ENCODE peak calls at places on chromosomes 1 and 21, in five cellular contexts. F is right lobe of liver, U is stomach, V is ovary, P is Peyer's patch. G is an unnamed sample.

GRCh38 chr1:244052728-244053312 is 1.7 kb downstream of the ZBTB18 start:
- DNase-seq in F (no peak), U (no peak), V (no peak), P (no peak), G (no peak)

GRCh38 chr1:91697322-91698260 is 188.4 kb downstream of the TGFBR3 start:
- DNase-seq in F (no peak), U (no peak), V (no peak), P (no peak), G (no peak)

GRCh38 chr1:6488602-6489382 is 2.7 kb downstream of the PLEKHG5 start:
- DNase-seq in F (no peak), U (peak; percentile 44), V (no peak), P (no peak), G (no peak)

GRCh38 chr1:88678405-88678804 is 5.7 kb upstream of the PKN2 start:
- DNase-seq in F (no peak), U (no peak), V (no peak), P (no peak), G (no peak)

GRCh38 chr1:201468501-201468843 is 516 bp downstream of the PHLDA3 start:
- DNase-seq in F (no peak), U (peak; percentile 44), V (peak; percentile 46), P (no peak), G (no peak)

GRCh38 chr1:16236495-16237342 is at the start of gene CPLANE2:
- DNase-seq in F (peak; percentile 97), U (peak; percentile 98), V (peak; percentile 95), P (peak; percentile 97), G (peak; percentile 97)

GRCh38 chr1:168974611-168975010 is 131.9 kb upstream of the ATP1B1 start:
- DNase-seq in F (no peak), U (no peak), V (no peak), P (no peak), G (no peak)

GRCh38 chr1:239826209-239826608 is 265.5 kb upstream of the FMN2 start:
- DNase-seq in F (no peak), U (no peak), V (no peak), P (no peak), G (no peak)

GRCh38 chr1:17774452-17774851 is 19.3 kb downstream of the ACTL8 start:
- DNase-seq in F (no peak), U (no peak), V (no peak), P (no peak), G (no peak)

GRCh38 chr1:56068908-56069307 is 510.5 kb downstream of the PLPP3 start:
- DNase-seq in F (no peak), U (no peak), V (no peak), P (no peak), G (no peak)

GRCh38 chr1:147545133-147545532 is 3.8 kb downstream of the BCL9 start:
- DNase-seq in F (no peak), U (peak; percentile 60), V (no peak), P (peak; percentile 45), G (no peak)

GRCh38 chr21:42201615-42202161 is 17.3 kb upstream of the ABCG1 start:
- DNase-seq in F (no peak), U (no peak), V (no peak), P (no peak), G (no peak)

GRCh38 chr1:196660272-196660671 is 8.4 kb downstream of the CFH start:
- DNase-seq in F (no peak), U (no peak), V (no peak), P (no peak), G (no peak)

GRCh38 chr1:10865518-10866313 is 69.3 kb upstream of the CASZ1 start:
- DNase-seq in F (no peak), U (no peak), V (no peak), P (no peak), G (no peak)

GRCh38 chr21:42438316-42439205 is 34.9 kb downstream of the UBASH3A start:
- DNase-seq in F (no peak), U (no peak), V (no peak), P (no peak), G (no peak)

GRCh38 chr1:63812071-63812700 is 38.4 kb downstream of the ROR1 start:
- DNase-seq in F (no peak), U (no peak), V (no peak), P (no peak), G (no peak)

GRCh38 chr1:5905431-5905830 is 86.8 kb downstream of the NPHP4 start:
- DNase-seq in F (peak; percentile 35), U (no peak), V (no peak), P (no peak), G (peak; percentile 67)

GRCh38 chr1:104466068-104466467 is 716.4 kb downstream of the AMY1C start:
- DNase-seq in F (no peak), U (no peak), V (no peak), P (no peak), G (no peak)

GRCh38 chr1:84598846-84599741 is 24.9 kb upstream of the CTBS start:
- DNase-seq in F (no peak), U (no peak), V (no peak), P (no peak), G (no peak)

GRCh38 chr1:115118596-115118995 is 29.3 kb upstream of the TSPAN2 start:
- DNase-seq in F (no peak), U (no peak), V (no peak), P (no peak), G (no peak)

GRCh38 chr1:17021896-17022295 is 10.2 kb upstream of the ATP13A2 start:
- DNase-seq in F (peak; percentile 31), U (no peak), V (no peak), P (peak; percentile 20), G (no peak)

GRCh38 chr1:24556414-24556795 is 518 bp downstream of the NCMAP start:
- DNase-seq in F (no peak), U (no peak), V (no peak), P (no peak), G (no peak)

GRCh38 chr1:8661185-8662110 is 156.0 kb downstream of the RERE start:
- DNase-seq in F (no peak), U (no peak), V (peak; percentile 65), P (no peak), G (no peak)

GRCh38 chr1:185157599-185158469 is 867 bp downstream of the SWT1 start:
- DNase-seq in F (no peak), U (no peak), V (no peak), P (no peak), G (no peak)

GRCh38 chr1:100627018-100627716 is 89.2 kb downstream of the GPR88 start:
- DNase-seq in F (no peak), U (no peak), V (no peak), P (no peak), G (no peak)

GRCh38 chr1:153343811-153344717 is 4.6 kb downstream of the PGLYRP4 start:
- DNase-seq in F (no peak), U (no peak), V (no peak), P (peak; percentile 37), G (peak; percentile 37)

GRCh38 chr1:115668579-115668978 is 26.8 kb downstream of the VANGL1 start:
- DNase-seq in F (no peak), U (no peak), V (no peak), P (no peak), G (no peak)

DNA sequence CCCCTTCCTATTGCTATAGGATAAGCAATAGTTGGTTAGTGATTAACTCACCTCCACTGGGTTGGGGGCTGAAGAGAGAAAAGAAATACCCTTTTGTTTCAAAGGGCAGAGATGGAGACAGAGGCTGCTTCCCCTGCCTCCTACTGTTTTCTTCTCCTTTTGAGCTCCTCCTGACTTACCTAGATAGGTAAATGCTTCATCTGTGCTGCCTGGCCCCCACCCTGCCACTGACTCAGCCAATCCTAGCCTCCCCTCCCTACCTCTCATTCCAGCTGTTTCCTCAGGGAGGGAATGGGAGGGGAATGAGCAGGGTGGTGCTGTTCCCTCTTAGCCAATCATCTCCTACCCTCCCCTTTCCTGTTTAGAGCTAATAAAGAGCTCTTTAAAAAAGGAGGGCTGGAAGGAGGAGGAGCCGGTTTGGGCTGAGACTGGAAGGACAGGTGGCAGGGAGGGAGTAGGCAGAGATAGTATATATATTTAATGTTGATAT is at the start of gene C1orf116:
- DNase-seq in F (no peak), U (peak; percentile 87), V (no peak), P (peak; percentile 77), G (no peak)
- TF ChIP-seq POLR2A in F (no peak), U (peak; percentile 86), V (no peak), P (peak; percentile 96), G (peak; percentile 48)

GRCh38 chr1:47711848-47712492 is 274.1 kb downstream of the FOXD2 start:
- DNase-seq in F (no peak), U (no peak), V (no peak), P (no peak), G (peak; percentile 55)

GRCh38 chr1:47714368-47714767 is 276.5 kb downstream of the FOXD2 start:
- DNase-seq in F (no peak), U (no peak), V (no peak), P (no peak), G (no peak)

GRCh38 chr1:47712596-47713299 is 274.9 kb downstream of the FOXD2 start:
- DNase-seq in F (peak; percentile 26), U (no peak), V (no peak), P (no peak), G (no peak)

GRCh38 chr1:47713960-47714359 is 276.1 kb downstream of the FOXD2 start:
- DNase-seq in F (peak; percentile 11), U (no peak), V (no peak), P (no peak), G (no peak)

DNA sequence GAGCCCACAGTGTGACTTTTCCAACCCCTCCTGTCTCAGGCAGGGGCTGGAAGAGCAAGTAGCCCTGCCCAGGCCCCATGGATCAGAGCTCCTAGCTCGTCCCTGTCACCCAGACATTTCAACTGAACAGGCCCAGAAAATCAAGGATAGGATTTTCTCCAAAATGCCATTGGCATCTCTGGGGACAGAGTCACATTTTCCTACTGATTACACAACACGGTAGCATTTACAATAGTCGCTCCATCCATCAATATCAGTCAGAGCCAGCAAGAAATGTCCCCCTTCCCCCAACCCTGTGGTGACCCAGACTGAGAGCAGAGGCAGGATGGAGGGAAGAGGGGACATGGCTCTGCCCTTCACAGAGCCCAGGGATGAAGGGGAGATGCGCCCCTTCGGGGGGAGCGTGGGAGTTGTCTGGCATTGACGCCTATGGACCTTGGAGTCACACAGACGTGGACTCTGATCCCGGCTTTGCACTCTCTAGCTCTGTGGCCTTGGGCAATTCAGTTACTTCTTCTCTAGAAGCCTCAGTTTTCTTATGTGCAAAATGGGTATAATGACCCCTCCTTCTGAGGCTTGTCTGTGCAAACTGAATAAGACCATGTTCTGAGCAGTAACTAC is 275.6 kb downstream of the FOXD2 start:
- DNase-seq in F (peak; percentile 32), U (no peak), V (no peak), P (no peak), G (peak; percentile 48)
- H3K27ac ChIP-seq in F (no peak overlapping the region), U (no peak overlapping the region), V (no peak overlapping the region), P (no peak overlapping the region), G (no peak overlapping the region)

GRCh38 chr1:38992450-38993111 is 1.5 kb downstream of the AKIRIN1 start:
- DNase-seq in F (no peak), U (no peak), V (no peak), P (no peak), G (no peak)

GRCh38 chr1:38997034-38997900 is 6.2 kb downstream of the AKIRIN1 start:
- DNase-seq in F (no peak), U (no peak), V (no peak), P (no peak), G (no peak)

GRCh38 chr1:38994196-38994595 is 3.1 kb downstream of the AKIRIN1 start:
- DNase-seq in F (no peak), U (no peak), V (no peak), P (no peak), G (no peak)

GRCh38 chr1:39001516-39002389 is 10.7 kb downstream of the AKIRIN1 start:
- DNase-seq in F (no peak), U (no peak), V (no peak), P (no peak), G (no peak)

GRCh38 chr1:38997901-38998190 is 6.8 kb downstream of the AKIRIN1 start:
- DNase-seq in F (no peak), U (no peak), V (no peak), P (no peak), G (no peak)
- TF ChIP-seq POLR2A in F (no peak), U (no peak), V (no peak), P (no peak), G (no peak)

GRCh38 chr1:174023438-174023837 is 1.3 kb upstream of the RC3H1 start:
- DNase-seq in F (no peak), U (peak; percentile 69), V (no peak), P (no peak), G (no peak)
- H3K27ac ChIP-seq in F (no peak overlapping the region), U (peak overlapping the region; percentile 52), V (no peak overlapping the region), P (peak overlapping the region; percentile 92), G (peak overlapping the region; percentile 95)